ENCODE peak calls at places on chromosomes 5 and 9, in ten cellular contexts. F is AG10803, O is psoas muscle, L is nephron progenitor cell, J is cardiac muscle cell, K is ovary, X is fibroblast of the aortic adventitia, M is pancreas, W is GM10248, H is foreskin fibroblast. B is an unnamed sample.

GRCh38 chr9:89442981-89443817 is 54.7 kb downstream of the SEMA4D start:
- DNase-seq in F (no peak), O (no peak), L (no peak), J (peak; percentile 48), K (no peak), X (no peak), M (no peak), W (peak; percentile 64), H (no peak), B (no peak)

GRCh38 chr9:137138701-137139467 is at the start of gene GRIN1:
- DNase-seq in F (peak; percentile 19), O (no peak), L (peak; percentile 88), J (peak; percentile 46), K (peak; percentile 68), X (peak; percentile 15), M (peak; percentile 68), W (no peak), H (no peak), B (peak; percentile 65)

GRCh38 chr9:19149230-19149629 is 21.9 kb upstream of the PLIN2 start:
- DNase-seq in F (peak; percentile 70), O (no peak), L (no peak), J (peak; percentile 82), K (no peak), X (peak; percentile 47), M (no peak), W (no peak), H (peak; percentile 16), B (no peak)

GRCh38 chr5:107517185-107517868 is 153.4 kb downstream of the EFNA5 start:
- DNase-seq in F (no peak), O (no peak), L (no peak), J (peak; percentile 33), K (no peak), X (no peak), M (no peak), W (no peak), H (no peak), B (no peak)

GRCh38 chr9:136088939-136089696 is 6.0 kb downstream of the NACC2 start:
- DNase-seq in F (no peak), O (peak; percentile 75), L (no peak), J (no peak), K (no peak), X (no peak), M (peak; percentile 24), W (no peak), H (no peak), B (no peak)

GRCh38 chr9:86407022-86407421 is 52.8 kb upstream of the TUT7 start:
- DNase-seq in F (peak; percentile 27), O (no peak), L (no peak), J (peak; percentile 51), K (no peak), X (peak; percentile 51), M (peak; percentile 80), W (no peak), H (peak; percentile 71), B (no peak)

GRCh38 chr5:113172231-113172826 is 195.7 kb downstream of the DCP2 start:
- DNase-seq in F (no peak), O (no peak), L (no peak), J (no peak), K (no peak), X (no peak), M (no peak), W (no peak), H (no peak), B (no peak)

GRCh38 chr5:172451771-172452197 is 2.5 kb downstream of the SH3PXD2B start:
- DNase-seq in F (peak; percentile 73), O (no peak), L (no peak), J (peak; percentile 77), K (no peak), X (peak; percentile 81), M (peak; percentile 25), W (no peak), H (peak; percentile 84), B (no peak)

GRCh38 chr5:53987091-53987490 is 323.3 kb downstream of the ARL15 start:
- DNase-seq in F (peak; percentile 34), O (no peak), L (no peak), J (no peak), K (no peak), X (no peak), M (no peak), W (no peak), H (peak; percentile 6), B (no peak)

GRCh38 chr5:53994148-53994547 is 316.2 kb downstream of the ARL15 start:
- DNase-seq in F (peak; percentile 84), O (no peak), L (no peak), J (peak; percentile 79), K (no peak), X (peak; percentile 83), M (no peak), W (no peak), H (no peak), B (no peak)

GRCh38 chr5:53996008-53996407 is 314.4 kb downstream of the ARL15 start:
- DNase-seq in F (no peak), O (no peak), L (no peak), J (no peak), K (no peak), X (no peak), M (no peak), W (no peak), H (no peak), B (no peak)

DNA sequence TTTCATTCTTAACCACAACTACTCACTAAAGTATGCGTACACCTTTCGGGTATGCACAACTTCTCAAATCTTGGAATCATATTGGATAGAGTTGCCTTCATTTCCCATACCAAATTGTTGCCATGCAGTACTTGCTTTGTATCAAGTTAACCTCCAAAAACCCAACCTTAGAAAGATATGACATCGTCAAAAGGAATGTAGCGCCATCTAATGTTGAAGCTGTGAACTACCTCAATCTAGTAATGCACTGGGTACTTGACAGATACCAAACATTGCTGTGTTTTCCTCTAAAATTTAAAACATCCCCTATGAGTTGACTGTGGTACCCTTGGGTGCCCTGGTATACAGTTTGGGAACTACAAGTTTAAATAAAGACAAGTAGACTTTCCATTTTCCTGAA is 318.4 kb downstream of the ARL15 start:
- DNase-seq in F (no peak), O (no peak), L (no peak), J (peak; percentile 58), K (no peak), X (peak; percentile 32), M (no peak), W (no peak), H (no peak), B (peak; percentile 21)
- TF ChIP-seq CTCF in F (peak; percentile 50), O (peak; percentile 46), L (no peak), J (peak; percentile 52), K (no peak), X (peak; percentile 47), M (peak; percentile 16), W (no peak), H (peak; percentile 10), B (peak; percentile 75)

GRCh38 chr5:124663101-124663506 is 83.3 kb downstream of the ZNF608 start:
- DNase-seq in F (no peak), O (no peak), L (no peak), J (no peak), K (no peak), X (no peak), M (no peak), W (no peak), H (peak; percentile 26), B (no peak)

GRCh38 chr5:124662261-124662781 is 84.1 kb downstream of the ZNF608 start:
- DNase-seq in F (no peak), O (no peak), L (peak; percentile 66), J (no peak), K (no peak), X (no peak), M (no peak), W (no peak), H (no peak), B (no peak)

GRCh38 chr5:124659798-124660197 is 86.6 kb downstream of the ZNF608 start:
- DNase-seq in F (no peak), O (no peak), L (no peak), J (no peak), K (no peak), X (no peak), M (no peak), W (no peak), H (no peak), B (no peak)

GRCh38 chr5:124660229-124661093 is 86.0 kb downstream of the ZNF608 start:
- DNase-seq in F (peak; percentile 33), O (no peak), L (no peak), J (peak; percentile 89), K (no peak), X (no peak), M (peak; percentile 60), W (no peak), H (no peak), B (no peak)

GRCh38 chr5:124661317-124662141 is 84.9 kb downstream of the ZNF608 start:
- DNase-seq in F (peak; percentile 81), O (no peak), L (peak; percentile 58), J (peak; percentile 87), K (no peak), X (peak; percentile 80), M (peak; percentile 36), W (peak; percentile 19), H (peak; percentile 76), B (no peak)
- TF ChIP-seq CTCF in F (no peak), O (no peak), L (no peak), J (no peak), K (no peak), X (no peak), M (no peak), W (no peak), H (no peak), B (no peak)

GRCh38 chr9:26723486-26723885 is 169.1 kb downstream of the CAAP1 start:
- DNase-seq in F (peak; percentile 24), O (peak; percentile 51), L (peak; percentile 51), J (peak; percentile 29), K (peak; percentile 9), X (peak; percentile 17), M (peak; percentile 18), W (peak; percentile 24), H (no peak), B (peak; percentile 80)
- TF ChIP-seq CTCF in F (peak; percentile 44), O (no peak), L (peak; percentile 44), J (peak; percentile 48), K (no peak), X (peak; percentile 45), M (no peak), W (peak; percentile 38), H (peak; percentile 22), B (peak; percentile 58)

GRCh38 chr5:177334155-177334551 is 17.3 kb downstream of the LMAN2 start:
- DNase-seq in F (no peak), O (no peak), L (no peak), J (no peak), K (no peak), X (peak; percentile 5), M (no peak), W (no peak), H (no peak), B (no peak)

GRCh38 chr5:177336603-177337494 is 14.6 kb downstream of the LMAN2 start:
- DNase-seq in F (no peak), O (no peak), L (no peak), J (no peak), K (no peak), X (no peak), M (no peak), W (no peak), H (no peak), B (no peak)

GRCh38 chr5:177335701-177336065 is 15.8 kb downstream of the LMAN2 start:
- DNase-seq in F (no peak), O (no peak), L (no peak), J (no peak), K (no peak), X (no peak), M (no peak), W (no peak), H (no peak), B (no peak)

GRCh38 chr5:177335043-177335700 is 16.3 kb downstream of the LMAN2 start:
- DNase-seq in F (no peak), O (no peak), L (no peak), J (no peak), K (no peak), X (no peak), M (no peak), W (no peak), H (no peak), B (no peak)

DNA sequence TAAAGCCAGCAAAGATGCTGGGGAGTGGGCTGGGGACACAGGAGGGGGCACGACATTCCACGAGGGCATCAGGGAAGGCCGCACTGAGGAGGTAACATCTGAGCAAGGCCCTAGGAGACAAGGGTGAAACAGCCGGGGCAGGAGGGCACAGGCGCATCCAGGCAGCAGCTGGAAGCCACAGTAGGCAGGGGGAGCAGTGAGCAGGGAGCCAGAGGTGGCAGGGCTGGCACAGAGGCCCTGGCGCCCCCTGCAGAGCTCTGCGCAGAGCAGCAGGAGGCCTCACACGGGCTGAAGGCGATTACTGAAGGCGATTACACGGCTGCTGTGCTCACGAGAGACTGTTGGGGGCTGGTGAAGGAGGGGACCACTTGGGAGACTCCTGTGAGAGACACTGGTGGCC is 15.4 kb downstream of the LMAN2 start:
- DNase-seq in F (no peak), O (no peak), L (no peak), J (peak; percentile 12), K (no peak), X (no peak), M (no peak), W (no peak), H (peak; percentile 17), B (peak; percentile 55)
- TF ChIP-seq CTCF in F (peak; percentile 2), O (no peak), L (peak; percentile 8), J (peak; percentile 33), K (no peak), X (no peak), M (no peak), W (peak; percentile 31), H (no peak), B (no peak)

B was measured in endothelial cell.